ENCODE peak calls at places on chromosomes 16 and 17, in eight cellular contexts. D is NCI-H1930; H is GM04503; M is dorsolateral prefrontal cortex; C is epithelial cell of esophagus; O is naive thymus-derived CD4-positive, alpha-beta T cell; P is activated CD8-positive, alpha-beta memory T cell treated with anti-CD3 and anti-CD28 coated beads, Interleukin-2, amount 10 ng/mL, durations not matched to agents 7 days and 5 days; J is upper lobe of right lung. F is an unnamed sample.

GRCh38 chr16:18932243-18932997 is 6.2 kb upstream of the SMG1 start:
- DNase-seq in H (peak; percentile 50), O (no peak), M (no peak), P (no peak), C (no peak), J (no peak), D (no peak), F (no peak)

GRCh38 chr16:4338125-4338582 is 13.0 kb downstream of the PAM16 start:
- DNase-seq in P (no peak), J (peak; percentile 60), O (no peak), H (no peak), D (no peak), C (no peak), M (no peak), F (no peak)

GRCh38 chr16:75580-76501 is 2.2 kb upstream of the MPG start:
- DNase-seq in M (no peak), D (no peak), H (no peak), C (peak; percentile 41), O (no peak), J (peak; percentile 87), P (no peak), F (no peak)

GRCh38 chr16:4160663-4161436 is 44.6 kb upstream of the ADCY9 start:
- DNase-seq in M (no peak), O (no peak), P (no peak), H (no peak), J (no peak), C (no peak), D (no peak), F (no peak)

GRCh38 chr17:71085238-71086033 is 916.1 kb downstream of the KCNJ2 start:
- DNase-seq in D (no peak), J (no peak), M (no peak), O (no peak), H (no peak), P (no peak), C (peak; percentile 29), F (no peak)

GRCh38 chr17:53896047-53896446 is 73.3 kb downstream of the KIF2B start:
- DNase-seq in P (no peak), D (no peak), M (no peak), C (peak; percentile 2), O (no peak), H (no peak), J (no peak), F (no peak)

GRCh38 chr17:1229891-1230571 is 40.2 kb upstream of the BHLHA9 start:
- DNase-seq in O (no peak), J (no peak), C (no peak), P (no peak), H (no peak), M (no peak), D (no peak), F (no peak)

GRCh38 chr16:88854306-88855111 is 2.2 kb downstream of the GALNS start:
- DNase-seq in M (no peak), O (no peak), D (no peak), J (no peak), C (no peak), H (no peak), P (peak; percentile 55), F (no peak)

GRCh38 chr16:58515125-58515870 is at the start of gene SETD6:
- DNase-seq in C (peak; percentile 90), M (peak; percentile 88), J (peak; percentile 95), P (peak; percentile 83), O (peak; percentile 89), H (peak; percentile 23), D (peak; percentile 39), F (peak; percentile 78)

GRCh38 chr17:80101946-80102706 is 745 bp downstream of the GAA start:
- DNase-seq in M (no peak), C (peak; percentile 24), J (peak; percentile 69), P (no peak), O (peak; percentile 34), H (no peak), D (no peak), F (no peak)

GRCh38 chr17:40124279-40125141 is 2.7 kb downstream of the MSL1 start:
- DNase-seq in J (no peak), O (no peak), D (no peak), M (no peak), H (no peak), C (peak; percentile 26), P (no peak), F (no peak)

GRCh38 chr16:20899503-20900298 is 457 bp downstream of the DCUN1D3 start:
- DNase-seq in P (no peak), C (no peak), J (no peak), D (no peak), M (peak; percentile 49), H (no peak), O (peak; percentile 51), F (peak; percentile 34)

GRCh38 chr16:46721885-46722284 is 26.3 kb downstream of the MYLK3 start:
- DNase-seq in H (no peak), J (no peak), P (no peak), C (no peak), M (no peak), O (no peak), D (no peak), F (no peak)

GRCh38 chr16:54077412-54077821 is 209.2 kb downstream of the IRX3 start:
- DNase-seq in D (no peak), P (no peak), H (no peak), C (peak; percentile 90), M (no peak), O (no peak), J (no peak), F (no peak)

GRCh38 chr17:31594416-31594815 is 202.9 kb downstream of the RAB11FIP4 start:
- DNase-seq in P (no peak), J (peak; percentile 19), C (no peak), H (no peak), O (no peak), D (no peak), M (no peak), F (no peak)

GRCh38 chr16:23398987-23399805 is 53.8 kb downstream of the COG7 start:
- DNase-seq in D (no peak), H (no peak), O (no peak), C (no peak), P (no peak), M (no peak), J (no peak), F (no peak)